ENCODE peak calls at places on chromosome 15, in four cellular contexts. H, M, S and T are unnamed samples.

GRCh38 chr15:40285151-40285898 is 2.5 kb upstream of the ANKRD63 start:
- DNase-seq in S (no peak), M (no peak), H (no peak), T (peak)

GRCh38 chr15:45021331-45021730 is 1.7 kb upstream of the SORD start:
- DNase-seq in M (no peak), H (no peak), S (no peak), T (no peak)

GRCh38 chr15:93895976-93896770 is 335.2 kb upstream of the MCTP2 start:
- DNase-seq in S (no peak), M (no peak), H (no peak), T (no peak)

GRCh38 chr15:23860290-23860751 is 173.2 kb upstream of the NDN start:
- DNase-seq in M (no peak), H (no peak), S (no peak), T (peak)

GRCh38 chr15:42274693-42274971 is 1.4 kb upstream of the TMEM87A start:
- DNase-seq in S (no peak), M (no peak), H (no peak), T (no peak)

GRCh38 chr15:101048191-101049011 is 129.2 kb downstream of the LRRK1 start:
- DNase-seq in H (no peak), M (no peak), S (no peak), T (peak)

GRCh38 chr15:29064290-29064689 is 178.5 kb downstream of the APBA2 start:
- DNase-seq in M (no peak), H (no peak), S (no peak), T (no peak)

GRCh38 chr15:79948095-79948695 is 22.8 kb downstream of the BCL2A1 start:
- DNase-seq in M (no peak), S (no peak), H (no peak), T (no peak)

GRCh38 chr15:57923750-57924149 is 141.8 kb downstream of the ALDH1A2 start:
- DNase-seq in M (no peak), S (no peak), H (no peak), T (no peak)

GRCh38 chr15:67091073-67091965 is 25.9 kb downstream of the SMAD3 start:
- DNase-seq in M (peak), S (peak), H (no peak), T (no peak)

GRCh38 chr15:55742498-55742926 is 440 bp downstream of the PRTG start:
- DNase-seq in S (no peak), M (no peak), H (no peak), T (peak)

GRCh38 chr15:73889725-73890124 is 16.4 kb downstream of the TBC1D21 start:
- DNase-seq in S (no peak), H (no peak), M (no peak), T (no peak)

GRCh38 chr15:38670142-38671002 is 105.8 kb upstream of the RASGRP1 start:
- DNase-seq in M (no peak), H (no peak), S (no peak), T (no peak)

GRCh38 chr15:85625856-85626255 is 168.9 kb downstream of the KLHL25 start:
- DNase-seq in H (no peak), M (peak), S (no peak), T (no peak)

GRCh38 chr15:51203797-51204196 is 109.1 kb upstream of the TNFAIP8L3 start:
- DNase-seq in H (peak), S (no peak), M (peak), T (no peak)

GRCh38 chr15:55630921-55631320 is 42.8 kb upstream of the PYGO1 start:
- DNase-seq in H (no peak), M (no peak), S (no peak), T (no peak)

GRCh38 chr15:75640483-75641175 is 605 bp upstream of the IMP3 start:
- DNase-seq in H (no peak), M (no peak), S (peak), T (no peak)

GRCh38 chr15:49223536-49224274 is 53.7 kb downstream of the GALK2 start:
- DNase-seq in S (no peak), H (no peak), M (no peak), T (no peak)

GRCh38 chr15:48644827-48645557 is 517 bp downstream of the FBN1 start:
- DNase-seq in S (no peak), H (no peak), M (no peak), T (peak)

GRCh38 chr15:39025331-39025730 is 460.7 kb upstream of the RASGRP1 start:
- DNase-seq in M (no peak), H (no peak), S (no peak), T (no peak)

GRCh38 chr15:92029767-92030166 is 176.3 kb downstream of the SLCO3A1 start:
- DNase-seq in H (no peak), M (no peak), S (no peak), T (no peak)